ENCODE peak calls at places on chromosomes 6 and 20, in seven cellular contexts. H, A, I, S, O, X and L are unnamed samples.

GRCh38 chr20:24948939-24949679 is at the start of gene CST7:
- DNase-seq in H (no peak), A (no peak), I (peak), S (no peak), O (peak), X (no peak), L (peak)

GRCh38 chr6:52512199-52512598 is 64.7 kb downstream of the TRAM2 start:
- DNase-seq in H (peak), A (no peak), I (no peak), S (peak), O (no peak), X (peak), L (no peak)

GRCh38 chr6:131787955-131788712 is 19.7 kb upstream of the ENPP1 start:
- DNase-seq in H (no peak), A (no peak), I (no peak), S (peak), O (no peak), X (no peak), L (no peak)

GRCh38 chr20:37726321-37726720 is 32.5 kb downstream of the CTNNBL1 start:
- DNase-seq in H (no peak), A (no peak), I (no peak), S (no peak), O (no peak), X (no peak), L (no peak)

GRCh38 chr6:35026434-35027222 is 114.5 kb downstream of the TCP11 start:
- DNase-seq in H (no peak), A (no peak), I (no peak), S (peak), O (no peak), X (no peak), L (no peak)

GRCh38 chr20:43799150-43799711 is 72.4 kb upstream of the GTSF1L start:
- DNase-seq in H (no peak), A (no peak), I (no peak), S (peak), O (no peak), X (no peak), L (no peak)

GRCh38 chr6:168214586-168215104 is 104.9 kb downstream of the DACT2 start:
- DNase-seq in H (no peak), A (no peak), I (no peak), S (no peak), O (no peak), X (no peak), L (no peak)

GRCh38 chr20:43507150-43508080 is at the start of gene L3MBTL1:
- DNase-seq in H (no peak), A (peak), I (peak), S (peak), O (peak), X (peak), L (no peak)

GRCh38 chr6:18034798-18035202 is 47.4 kb upstream of the KIF13A start:
- DNase-seq in H (no peak), A (peak), I (no peak), S (peak), O (no peak), X (no peak), L (no peak)

GRCh38 chr6:103587722-103588121 is 1272.0 kb downstream of the HACE1 start:
- DNase-seq in H (no peak), A (no peak), I (no peak), S (no peak), O (no peak), X (no peak), L (no peak)

DNA sequence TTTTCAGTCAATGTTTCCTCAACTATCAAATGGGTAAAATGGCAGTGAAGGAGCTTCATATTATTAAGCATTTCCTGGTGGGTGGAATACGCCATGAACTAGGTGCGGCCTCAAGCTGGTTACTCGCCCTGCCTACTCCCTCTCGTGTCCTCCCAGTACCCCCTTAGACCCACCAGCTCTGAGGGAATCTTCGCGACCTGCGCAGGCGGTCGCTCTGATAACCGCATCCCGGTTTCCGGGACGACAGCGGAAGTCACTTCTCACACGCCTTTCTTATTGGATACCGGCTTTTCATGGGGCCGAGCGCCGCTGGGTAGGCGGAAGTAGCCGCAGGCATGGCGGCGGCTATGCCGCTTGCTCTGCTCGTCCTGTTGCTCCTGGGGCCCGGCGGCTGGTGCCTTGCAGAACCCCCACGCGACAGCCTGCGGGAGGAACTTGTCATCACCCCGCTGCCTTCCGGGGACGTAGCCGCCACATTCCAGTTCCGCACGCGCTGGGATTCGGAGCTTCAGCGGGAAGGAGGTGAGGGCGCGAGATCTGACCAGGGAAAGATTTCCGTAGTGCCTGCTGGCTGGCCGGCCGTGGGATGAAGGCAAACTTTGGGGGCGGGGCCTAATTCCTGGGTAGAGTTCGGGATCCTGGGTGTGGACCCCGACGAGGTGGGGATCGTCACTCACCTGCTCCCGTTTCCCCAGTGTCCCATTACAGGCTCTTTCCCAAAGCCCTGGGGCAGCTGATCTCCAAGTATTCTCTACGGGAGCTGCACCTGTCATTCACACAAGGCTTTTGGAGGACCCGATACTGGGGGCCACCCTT is at the start of gene PIGT:
- DNase-seq in H (no peak), A (peak), I (peak), S (peak), O (peak), X (peak), L (peak)
- TF ChIP-seq CTCF in H (no peak), A (no peak), I (no peak), S (no peak), O (no peak), X (no peak), L (no peak)

GRCh38 chr6:68502946-68503345 is 132.1 kb upstream of the ADGRB3 start:
- DNase-seq in H (no peak), A (no peak), I (no peak), S (no peak), O (no peak), X (no peak), L (no peak)

DNA sequence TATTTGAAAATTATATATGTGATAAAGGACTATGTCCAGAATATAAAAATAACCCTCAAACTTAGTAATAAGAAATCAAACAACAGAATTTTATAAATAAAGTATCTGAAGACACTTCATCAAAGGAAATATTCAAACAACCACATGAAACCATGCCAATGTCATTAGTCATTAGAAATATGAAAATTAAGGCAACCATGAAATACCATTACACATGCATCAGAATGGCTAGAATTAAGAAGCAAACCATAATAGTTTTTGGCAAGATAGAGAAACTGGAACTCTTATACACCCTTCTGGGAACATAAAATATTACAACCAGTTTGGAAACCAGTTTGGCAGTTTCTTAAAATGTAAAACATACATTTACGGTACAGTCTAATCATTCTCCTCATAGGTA is 137.2 kb upstream of the ADGRB3 start:
- DNase-seq in H (no peak), A (no peak), I (no peak), S (peak), O (no peak), X (no peak), L (no peak)
- TF ChIP-seq CTCF in H (no peak), A (no peak), I (no peak), S (no peak), O (no peak), X (no peak), L (no peak)

DNA sequence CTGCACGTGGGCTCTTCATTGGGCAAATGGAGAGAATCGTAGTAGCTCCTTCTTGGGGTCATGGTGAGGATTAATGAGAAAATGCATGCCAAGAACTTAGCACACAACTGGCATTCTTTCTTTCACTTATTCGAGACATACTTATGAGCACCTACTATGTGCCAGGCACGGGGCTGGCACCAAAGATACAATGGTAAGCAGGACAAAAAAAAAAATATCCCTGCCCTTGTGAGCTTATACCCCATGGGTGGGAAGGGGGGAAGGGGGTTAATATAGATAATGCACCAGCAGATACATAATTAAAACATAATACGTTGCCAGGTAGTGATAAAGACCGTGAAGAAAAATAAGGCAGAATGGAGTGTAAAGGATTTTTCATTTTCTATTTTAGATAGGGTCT is 8.3 kb downstream of the SLC13A3 start:
- DNase-seq in H (no peak), A (no peak), I (no peak), S (no peak), O (no peak), X (no peak), L (no peak)
- TF ChIP-seq CTCF in H (no peak), A (no peak), I (no peak), S (no peak), O (no peak), X (no peak), L (no peak)

DNA sequence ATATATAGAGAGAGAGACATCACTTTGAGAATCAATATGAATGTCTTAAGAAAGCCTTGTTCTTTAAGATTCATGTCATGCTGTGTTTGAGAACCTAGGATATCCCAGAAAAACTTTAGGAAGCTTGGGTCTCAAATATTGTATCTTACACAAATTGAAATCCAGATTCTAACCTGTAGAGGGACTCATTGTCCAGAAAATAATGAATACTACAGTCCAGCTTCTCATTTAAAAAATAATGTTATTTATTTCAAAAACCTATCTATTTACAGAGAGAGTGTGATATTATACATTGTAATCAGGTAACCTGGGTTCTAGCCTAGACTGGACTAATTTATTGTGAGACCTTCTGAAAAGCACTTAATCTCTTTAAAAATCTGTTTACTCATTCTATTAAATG is 4.2 kb downstream of the RFX6 start:
- DNase-seq in H (no peak), A (no peak), I (no peak), S (peak), O (no peak), X (no peak), L (no peak)
- TF ChIP-seq CTCF in H (peak), A (no peak), I (no peak), S (peak), O (no peak), X (no peak), L (no peak)

GRCh38 chr6:127494240-127494767 is 24.8 kb downstream of the MTCL3 start:
- DNase-seq in H (no peak), A (no peak), I (no peak), S (no peak), O (no peak), X (no peak), L (no peak)

DNA sequence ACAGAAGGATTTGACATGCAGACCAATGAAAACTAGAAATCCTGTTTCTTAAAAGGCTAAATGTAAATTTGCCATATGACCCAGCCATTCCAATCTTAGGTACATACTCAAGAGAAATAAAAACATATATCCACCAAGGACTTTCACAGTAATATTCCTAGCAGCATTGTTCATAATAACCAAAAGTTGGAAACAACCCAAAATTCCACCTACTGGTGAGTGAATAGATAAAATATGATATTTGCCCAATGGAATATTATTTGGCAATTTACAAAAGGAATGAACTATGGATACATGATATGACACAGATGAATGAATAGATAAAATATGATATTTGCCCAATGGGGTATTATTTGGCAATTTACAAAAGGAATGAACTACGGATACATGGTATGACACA is 22.7 kb downstream of the MTCL3 start:
- DNase-seq in H (no peak), A (no peak), I (no peak), S (peak), O (no peak), X (no peak), L (no peak)
- TF ChIP-seq CTCF in H (no peak), A (no peak), I (no peak), S (no peak), O (no peak), X (no peak), L (no peak)

GRCh38 chr6:37276916-37277509 is 19.1 kb upstream of the TMEM217 start:
- DNase-seq in H (no peak), A (no peak), I (no peak), S (no peak), O (no peak), X (no peak), L (peak)
- TF ChIP-seq CTCF in H (no peak), A (no peak), I (no peak), S (no peak), O (no peak), X (no peak), L (no peak)

GRCh38 chr6:9405369-9405768 is 970.0 kb upstream of the SLC35B3 start:
- DNase-seq in H (peak), A (no peak), I (no peak), S (peak), O (no peak), X (no peak), L (no peak)
- TF ChIP-seq CTCF in H (no peak), A (no peak), I (no peak), S (no peak), O (no peak), X (no peak), L (no peak)

DNA sequence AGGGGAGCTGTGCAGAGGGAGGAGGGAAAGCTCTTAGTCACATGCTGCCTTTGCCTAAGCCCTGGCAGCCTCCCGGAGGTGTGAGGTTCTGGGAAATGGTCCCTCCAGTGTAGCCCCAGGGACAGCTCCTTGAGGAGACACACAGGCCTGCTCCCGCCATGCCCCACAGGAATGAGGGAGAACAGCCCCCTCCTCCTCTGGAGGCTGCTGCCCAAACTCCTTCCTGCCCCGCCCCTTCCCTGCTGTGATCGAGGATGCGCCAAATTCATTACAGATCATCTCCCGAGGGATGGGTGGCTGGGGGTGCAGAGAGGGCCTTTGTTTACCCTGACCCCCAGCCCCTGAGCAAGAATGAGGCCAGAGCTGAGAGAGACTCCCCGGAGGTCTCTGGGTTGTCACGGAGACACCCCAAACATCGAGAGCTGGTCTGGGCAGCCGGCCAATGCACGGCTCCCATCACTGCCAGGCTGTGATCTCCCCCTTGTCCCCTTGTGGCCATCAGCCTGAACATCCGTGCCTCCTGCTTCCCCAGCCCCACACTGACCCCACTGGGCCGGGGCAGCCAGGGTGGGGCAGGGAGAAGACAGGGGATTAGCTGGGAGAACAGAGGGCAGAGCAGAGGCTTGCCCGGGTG is 8.4 kb downstream of the CYP21A2 start:
- DNase-seq in H (no peak), A (peak), I (no peak), S (peak), O (no peak), X (peak), L (no peak)
- TF ChIP-seq CTCF in H (no peak), A (no peak), I (no peak), S (no peak), O (no peak), X (no peak), L (no peak)

DNA sequence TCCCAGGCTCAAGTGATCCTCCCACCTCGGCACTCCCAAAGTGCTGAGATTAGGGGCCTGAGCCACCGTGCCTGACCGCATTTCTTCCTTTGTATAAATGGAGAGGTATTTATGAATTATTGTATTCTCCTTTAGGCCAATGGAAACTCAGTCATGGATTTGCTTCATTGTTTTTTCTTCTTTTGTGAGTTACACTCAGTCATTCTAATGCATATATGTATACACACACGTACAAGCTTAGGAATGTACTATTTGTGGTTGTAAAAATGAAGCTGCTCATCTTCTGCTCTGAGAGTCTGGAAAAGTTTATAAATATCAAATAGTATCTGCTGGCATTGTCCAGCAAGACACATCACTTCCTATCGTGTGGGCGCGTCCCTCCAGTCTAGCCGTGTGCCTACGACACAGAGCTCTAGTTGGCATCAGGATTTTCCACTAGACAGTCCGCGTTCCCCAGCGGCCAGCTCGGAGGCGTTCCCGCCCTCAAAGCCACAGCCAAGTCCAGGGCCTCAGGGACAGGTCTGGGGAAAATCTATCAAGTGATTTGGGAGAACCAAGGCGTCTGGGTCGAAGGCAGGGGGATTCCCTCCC is 215.2 kb downstream of the NFATC2 start:
- DNase-seq in H (peak), A (no peak), I (no peak), S (peak), O (no peak), X (no peak), L (no peak)
- TF ChIP-seq CTCF in H (no peak), A (no peak), I (no peak), S (no peak), O (no peak), X (no peak), L (no peak)